ENCODE peak calls at places on chromosomes 16 and 17, in eight cellular contexts. One of them, this sample, is unnamed.

GRCh38 chr16:7456221-7456620 is 123.6 kb downstream of the RBFOX1 start:
- DNase-seq in NCI-H2171: no peak
- DNase-seq in stimulated activated CD8-positive, alpha-beta memory T cell treated with anti-CD3 and anti-CD28 coated beads, Interleukin-2, amount 100 ng/mL, for 48 hours: no peak
- DNase-seq in stimulated activated naive CD8-positive, alpha-beta T cell treated with anti-CD3 and anti-CD28 coated beads, Interleukin-15, amount 100 ng/mL, for 72 hours: no peak
- DNase-seq in iris pigment epithelial cell: no peak
- DNase-seq in NCI-H774: peak; percentile 66
- DNase-seq in T-helper 9 cell: no peak
- DNase-seq in SW 1271: no peak
- DNase-seq in this sample: no peak

GRCh38 chr17:60390223-60390622 is 1.7 kb downstream of the USP32 start:
- DNase-seq in SW 1271: peak; percentile 25
- DNase-seq in NCI-H2171: no peak
- DNase-seq in T-helper 9 cell: no peak
- DNase-seq in iris pigment epithelial cell: peak; percentile 77
- DNase-seq in stimulated activated naive CD8-positive, alpha-beta T cell treated with anti-CD3 and anti-CD28 coated beads, Interleukin-15, amount 100 ng/mL, for 72 hours: no peak
- DNase-seq in NCI-H774: no peak
- DNase-seq in stimulated activated CD8-positive, alpha-beta memory T cell treated with anti-CD3 and anti-CD28 coated beads, Interleukin-2, amount 100 ng/mL, for 48 hours: no peak
- DNase-seq in this sample: no peak

GRCh38 chr17:1574697-1575471 is 12.3 kb upstream of the PITPNA start:
- DNase-seq in NCI-H774: no peak
- DNase-seq in iris pigment epithelial cell: no peak
- DNase-seq in stimulated activated naive CD8-positive, alpha-beta T cell treated with anti-CD3 and anti-CD28 coated beads, Interleukin-15, amount 100 ng/mL, for 72 hours: no peak
- DNase-seq in stimulated activated CD8-positive, alpha-beta memory T cell treated with anti-CD3 and anti-CD28 coated beads, Interleukin-2, amount 100 ng/mL, for 48 hours: no peak
- DNase-seq in T-helper 9 cell: no peak
- DNase-seq in SW 1271: no peak
- DNase-seq in NCI-H2171: peak; percentile 25
- DNase-seq in this sample: no peak

GRCh38 chr17:62631086-62631935 is 3.8 kb downstream of the MRC2 start:
- DNase-seq in SW 1271: no peak
- DNase-seq in stimulated activated naive CD8-positive, alpha-beta T cell treated with anti-CD3 and anti-CD28 coated beads, Interleukin-15, amount 100 ng/mL, for 72 hours: no peak
- DNase-seq in iris pigment epithelial cell: no peak
- DNase-seq in T-helper 9 cell: no peak
- DNase-seq in stimulated activated CD8-positive, alpha-beta memory T cell treated with anti-CD3 and anti-CD28 coated beads, Interleukin-2, amount 100 ng/mL, for 48 hours: no peak
- DNase-seq in NCI-H2171: no peak
- DNase-seq in NCI-H774: no peak
- DNase-seq in this sample: no peak

GRCh38 chr16:2784536-2785100 is 2.7 kb downstream of the PRSS33 start:
- DNase-seq in stimulated activated naive CD8-positive, alpha-beta T cell treated with anti-CD3 and anti-CD28 coated beads, Interleukin-15, amount 100 ng/mL, for 72 hours: no peak
- DNase-seq in T-helper 9 cell: no peak
- DNase-seq in SW 1271: no peak
- DNase-seq in NCI-H2171: no peak
- DNase-seq in NCI-H774: no peak
- DNase-seq in iris pigment epithelial cell: no peak
- DNase-seq in stimulated activated CD8-positive, alpha-beta memory T cell treated with anti-CD3 and anti-CD28 coated beads, Interleukin-2, amount 100 ng/mL, for 48 hours: no peak
- DNase-seq in this sample: no peak

GRCh38 chr17:68318103-68318991 is 27.1 kb downstream of the ARSG start:
- DNase-seq in iris pigment epithelial cell: peak; percentile 57
- DNase-seq in T-helper 9 cell: no peak
- DNase-seq in NCI-H2171: no peak
- DNase-seq in SW 1271: no peak
- DNase-seq in NCI-H774: no peak
- DNase-seq in stimulated activated naive CD8-positive, alpha-beta T cell treated with anti-CD3 and anti-CD28 coated beads, Interleukin-15, amount 100 ng/mL, for 72 hours: no peak
- DNase-seq in stimulated activated CD8-positive, alpha-beta memory T cell treated with anti-CD3 and anti-CD28 coated beads, Interleukin-2, amount 100 ng/mL, for 48 hours: no peak
- DNase-seq in this sample: no peak

GRCh38 chr17:19943026-19943425 is 34.6 kb downstream of the AKAP10 start:
- DNase-seq in stimulated activated CD8-positive, alpha-beta memory T cell treated with anti-CD3 and anti-CD28 coated beads, Interleukin-2, amount 100 ng/mL, for 48 hours: no peak
- DNase-seq in SW 1271: no peak
- DNase-seq in stimulated activated naive CD8-positive, alpha-beta T cell treated with anti-CD3 and anti-CD28 coated beads, Interleukin-15, amount 100 ng/mL, for 72 hours: no peak
- DNase-seq in NCI-H2171: no peak
- DNase-seq in T-helper 9 cell: no peak
- DNase-seq in NCI-H774: no peak
- DNase-seq in iris pigment epithelial cell: no peak
- DNase-seq in this sample: no peak

GRCh38 chr17:59762022-59762825 is 54.8 kb downstream of the VMP1 start:
- DNase-seq in SW 1271: peak; percentile 45
- DNase-seq in T-helper 9 cell: no peak
- DNase-seq in iris pigment epithelial cell: peak; percentile 87
- DNase-seq in stimulated activated CD8-positive, alpha-beta memory T cell treated with anti-CD3 and anti-CD28 coated beads, Interleukin-2, amount 100 ng/mL, for 48 hours: no peak
- DNase-seq in NCI-H774: no peak
- DNase-seq in stimulated activated naive CD8-positive, alpha-beta T cell treated with anti-CD3 and anti-CD28 coated beads, Interleukin-15, amount 100 ng/mL, for 72 hours: peak; percentile 34
- DNase-seq in NCI-H2171: no peak
- DNase-seq in this sample: no peak

GRCh38 chr16:84190731-84191388 is at the start of gene ADAD2:
- DNase-seq in NCI-H2171: no peak
- DNase-seq in stimulated activated CD8-positive, alpha-beta memory T cell treated with anti-CD3 and anti-CD28 coated beads, Interleukin-2, amount 100 ng/mL, for 48 hours: no peak
- DNase-seq in NCI-H774: no peak
- DNase-seq in SW 1271: no peak
- DNase-seq in iris pigment epithelial cell: no peak
- DNase-seq in T-helper 9 cell: no peak
- DNase-seq in stimulated activated naive CD8-positive, alpha-beta T cell treated with anti-CD3 and anti-CD28 coated beads, Interleukin-15, amount 100 ng/mL, for 72 hours: no peak
- DNase-seq in this sample: no peak

GRCh38 chr16:87691686-87692079 is 74.1 kb downstream of the KLHDC4 start:
- DNase-seq in SW 1271: no peak
- DNase-seq in NCI-H2171: no peak
- DNase-seq in iris pigment epithelial cell: no peak
- DNase-seq in NCI-H774: no peak
- DNase-seq in stimulated activated naive CD8-positive, alpha-beta T cell treated with anti-CD3 and anti-CD28 coated beads, Interleukin-15, amount 100 ng/mL, for 72 hours: no peak
- DNase-seq in T-helper 9 cell: no peak
- DNase-seq in stimulated activated CD8-positive, alpha-beta memory T cell treated with anti-CD3 and anti-CD28 coated beads, Interleukin-2, amount 100 ng/mL, for 48 hours: no peak
- DNase-seq in this sample: no peak

GRCh38 chr17:148757-149156 is 11.4 kb downstream of the SCGB1C2 start:
- DNase-seq in NCI-H2171: no peak
- DNase-seq in T-helper 9 cell: no peak
- DNase-seq in NCI-H774: no peak
- DNase-seq in stimulated activated naive CD8-positive, alpha-beta T cell treated with anti-CD3 and anti-CD28 coated beads, Interleukin-15, amount 100 ng/mL, for 72 hours: no peak
- DNase-seq in SW 1271: no peak
- DNase-seq in iris pigment epithelial cell: no peak
- DNase-seq in stimulated activated CD8-positive, alpha-beta memory T cell treated with anti-CD3 and anti-CD28 coated beads, Interleukin-2, amount 100 ng/mL, for 48 hours: no peak
- DNase-seq in this sample: no peak

GRCh38 chr17:79989106-79989835 is 46.4 kb downstream of the TBC1D16 start:
- DNase-seq in stimulated activated naive CD8-positive, alpha-beta T cell treated with anti-CD3 and anti-CD28 coated beads, Interleukin-15, amount 100 ng/mL, for 72 hours: no peak
- DNase-seq in stimulated activated CD8-positive, alpha-beta memory T cell treated with anti-CD3 and anti-CD28 coated beads, Interleukin-2, amount 100 ng/mL, for 48 hours: no peak
- DNase-seq in iris pigment epithelial cell: no peak
- DNase-seq in NCI-H2171: no peak
- DNase-seq in NCI-H774: no peak
- DNase-seq in T-helper 9 cell: no peak
- DNase-seq in SW 1271: no peak
- DNase-seq in this sample: no peak

GRCh38 chr16:17345043-17345442 is 125.7 kb downstream of the XYLT1 start:
- DNase-seq in NCI-H774: no peak
- DNase-seq in SW 1271: no peak
- DNase-seq in T-helper 9 cell: no peak
- DNase-seq in NCI-H2171: no peak
- DNase-seq in iris pigment epithelial cell: no peak
- DNase-seq in stimulated activated CD8-positive, alpha-beta memory T cell treated with anti-CD3 and anti-CD28 coated beads, Interleukin-2, amount 100 ng/mL, for 48 hours: no peak
- DNase-seq in stimulated activated naive CD8-positive, alpha-beta T cell treated with anti-CD3 and anti-CD28 coated beads, Interleukin-15, amount 100 ng/mL, for 72 hours: peak; percentile 23
- DNase-seq in this sample: no peak

GRCh38 chr16:78957328-78958100 is 643.0 kb downstream of the MAF start:
- DNase-seq in NCI-H774: no peak
- DNase-seq in stimulated activated naive CD8-positive, alpha-beta T cell treated with anti-CD3 and anti-CD28 coated beads, Interleukin-15, amount 100 ng/mL, for 72 hours: no peak
- DNase-seq in stimulated activated CD8-positive, alpha-beta memory T cell treated with anti-CD3 and anti-CD28 coated beads, Interleukin-2, amount 100 ng/mL, for 48 hours: no peak
- DNase-seq in T-helper 9 cell: no peak
- DNase-seq in NCI-H2171: no peak
- DNase-seq in iris pigment epithelial cell: no peak
- DNase-seq in SW 1271: no peak
- DNase-seq in this sample: no peak

GRCh38 chr16:21684199-21684598 is 20.4 kb downstream of the OTOA start:
- DNase-seq in NCI-H2171: peak; percentile 20
- DNase-seq in NCI-H774: peak; percentile 4
- DNase-seq in stimulated activated naive CD8-positive, alpha-beta T cell treated with anti-CD3 and anti-CD28 coated beads, Interleukin-15, amount 100 ng/mL, for 72 hours: peak; percentile 32
- DNase-seq in iris pigment epithelial cell: peak; percentile 3
- DNase-seq in stimulated activated CD8-positive, alpha-beta memory T cell treated with anti-CD3 and anti-CD28 coated beads, Interleukin-2, amount 100 ng/mL, for 48 hours: peak; percentile 9
- DNase-seq in T-helper 9 cell: peak; percentile 24
- DNase-seq in SW 1271: no peak
- DNase-seq in this sample: no peak

GRCh38 chr17:77127735-77128361 is 12.9 kb upstream of the SEC14L1 start:
- DNase-seq in NCI-H2171: no peak
- DNase-seq in T-helper 9 cell: peak; percentile 50
- DNase-seq in iris pigment epithelial cell: peak; percentile 88
- DNase-seq in stimulated activated CD8-positive, alpha-beta memory T cell treated with anti-CD3 and anti-CD28 coated beads, Interleukin-2, amount 100 ng/mL, for 48 hours: peak; percentile 45
- DNase-seq in stimulated activated naive CD8-positive, alpha-beta T cell treated with anti-CD3 and anti-CD28 coated beads, Interleukin-15, amount 100 ng/mL, for 72 hours: peak; percentile 90
- DNase-seq in SW 1271: no peak
- DNase-seq in NCI-H774: no peak
- DNase-seq in this sample: peak; percentile 63

GRCh38 chr17:8124350-8125195 is 667 bp upstream of the HES7 start:
- DNase-seq in T-helper 9 cell: no peak
- DNase-seq in NCI-H774: no peak
- DNase-seq in stimulated activated CD8-positive, alpha-beta memory T cell treated with anti-CD3 and anti-CD28 coated beads, Interleukin-2, amount 100 ng/mL, for 48 hours: no peak
- DNase-seq in NCI-H2171: no peak
- DNase-seq in stimulated activated naive CD8-positive, alpha-beta T cell treated with anti-CD3 and anti-CD28 coated beads, Interleukin-15, amount 100 ng/mL, for 72 hours: peak; percentile 40
- DNase-seq in SW 1271: no peak
- DNase-seq in iris pigment epithelial cell: peak; percentile 47
- DNase-seq in this sample: no peak

GRCh38 chr17:2042355-2042929 is 620 bp downstream of the OVCA2 start:
- DNase-seq in stimulated activated CD8-positive, alpha-beta memory T cell treated with anti-CD3 and anti-CD28 coated beads, Interleukin-2, amount 100 ng/mL, for 48 hours: no peak
- DNase-seq in T-helper 9 cell: no peak
- DNase-seq in stimulated activated naive CD8-positive, alpha-beta T cell treated with anti-CD3 and anti-CD28 coated beads, Interleukin-15, amount 100 ng/mL, for 72 hours: no peak
- DNase-seq in NCI-H2171: peak; percentile 27
- DNase-seq in iris pigment epithelial cell: peak; percentile 67
- DNase-seq in SW 1271: peak; percentile 35
- DNase-seq in NCI-H774: no peak
- DNase-seq in this sample: no peak

GRCh38 chr17:7712111-7712771 is 5.3 kb upstream of the DNAH2 start:
- DNase-seq in SW 1271: no peak
- DNase-seq in NCI-H2171: no peak
- DNase-seq in stimulated activated CD8-positive, alpha-beta memory T cell treated with anti-CD3 and anti-CD28 coated beads, Interleukin-2, amount 100 ng/mL, for 48 hours: no peak
- DNase-seq in stimulated activated naive CD8-positive, alpha-beta T cell treated with anti-CD3 and anti-CD28 coated beads, Interleukin-15, amount 100 ng/mL, for 72 hours: no peak
- DNase-seq in T-helper 9 cell: no peak
- DNase-seq in iris pigment epithelial cell: no peak
- DNase-seq in NCI-H774: no peak
- DNase-seq in this sample: no peak

GRCh38 chr16:82603784-82604411 is 22.9 kb upstream of the CDH13 start:
- DNase-seq in T-helper 9 cell: no peak
- DNase-seq in NCI-H2171: peak; percentile 34
- DNase-seq in stimulated activated naive CD8-positive, alpha-beta T cell treated with anti-CD3 and anti-CD28 coated beads, Interleukin-15, amount 100 ng/mL, for 72 hours: no peak
- DNase-seq in SW 1271: peak; percentile 15
- DNase-seq in stimulated activated CD8-positive, alpha-beta memory T cell treated with anti-CD3 and anti-CD28 coated beads, Interleukin-2, amount 100 ng/mL, for 48 hours: no peak
- DNase-seq in NCI-H774: no peak
- DNase-seq in iris pigment epithelial cell: peak; percentile 77
- DNase-seq in this sample: no peak

GRCh38 chr17:56652608-56653007 is 59.1 kb downstream of the NOG start:
- DNase-seq in T-helper 9 cell: no peak
- DNase-seq in stimulated activated naive CD8-positive, alpha-beta T cell treated with anti-CD3 and anti-CD28 coated beads, Interleukin-15, amount 100 ng/mL, for 72 hours: no peak
- DNase-seq in SW 1271: no peak
- DNase-seq in NCI-H774: no peak
- DNase-seq in iris pigment epithelial cell: no peak
- DNase-seq in NCI-H2171: no peak
- DNase-seq in stimulated activated CD8-positive, alpha-beta memory T cell treated with anti-CD3 and anti-CD28 coated beads, Interleukin-2, amount 100 ng/mL, for 48 hours: no peak
- DNase-seq in this sample: no peak

GRCh38 chr16:86252596-86252995 is 257.7 kb upstream of the FOXF1 start:
- DNase-seq in T-helper 9 cell: no peak
- DNase-seq in stimulated activated CD8-positive, alpha-beta memory T cell treated with anti-CD3 and anti-CD28 coated beads, Interleukin-2, amount 100 ng/mL, for 48 hours: no peak
- DNase-seq in SW 1271: peak; percentile 17
- DNase-seq in stimulated activated naive CD8-positive, alpha-beta T cell treated with anti-CD3 and anti-CD28 coated beads, Interleukin-15, amount 100 ng/mL, for 72 hours: peak; percentile 14
- DNase-seq in iris pigment epithelial cell: peak; percentile 52
- DNase-seq in NCI-H2171: no peak
- DNase-seq in NCI-H774: no peak
- DNase-seq in this sample: no peak

GRCh38 chr16:30786115-30786935 is 680 bp downstream of the ZNF629 start:
- DNase-seq in NCI-H2171: peak; percentile 7
- DNase-seq in NCI-H774: no peak
- DNase-seq in stimulated activated CD8-positive, alpha-beta memory T cell treated with anti-CD3 and anti-CD28 coated beads, Interleukin-2, amount 100 ng/mL, for 48 hours: no peak
- DNase-seq in stimulated activated naive CD8-positive, alpha-beta T cell treated with anti-CD3 and anti-CD28 coated beads, Interleukin-15, amount 100 ng/mL, for 72 hours: no peak
- DNase-seq in T-helper 9 cell: no peak
- DNase-seq in iris pigment epithelial cell: peak; percentile 82
- DNase-seq in SW 1271: peak; percentile 56
- DNase-seq in this sample: no peak

GRCh38 chr16:57305159-57305811 is 20.8 kb upstream of the PLLP start:
- DNase-seq in NCI-H2171: no peak
- DNase-seq in NCI-H774: no peak
- DNase-seq in T-helper 9 cell: no peak
- DNase-seq in iris pigment epithelial cell: no peak
- DNase-seq in SW 1271: no peak
- DNase-seq in stimulated activated CD8-positive, alpha-beta memory T cell treated with anti-CD3 and anti-CD28 coated beads, Interleukin-2, amount 100 ng/mL, for 48 hours: no peak
- DNase-seq in stimulated activated naive CD8-positive, alpha-beta T cell treated with anti-CD3 and anti-CD28 coated beads, Interleukin-15, amount 100 ng/mL, for 72 hours: no peak
- DNase-seq in this sample: no peak

GRCh38 chr17:82031303-82031884 is at the start of gene RAC3:
- DNase-seq in NCI-H774: peak; percentile 68
- DNase-seq in stimulated activated CD8-positive, alpha-beta memory T cell treated with anti-CD3 and anti-CD28 coated beads, Interleukin-2, amount 100 ng/mL, for 48 hours: no peak
- DNase-seq in stimulated activated naive CD8-positive, alpha-beta T cell treated with anti-CD3 and anti-CD28 coated beads, Interleukin-15, amount 100 ng/mL, for 72 hours: no peak
- DNase-seq in NCI-H2171: peak; percentile 39
- DNase-seq in iris pigment epithelial cell: peak; percentile 45
- DNase-seq in T-helper 9 cell: no peak
- DNase-seq in SW 1271: peak; percentile 5
- DNase-seq in this sample: no peak

GRCh38 chr17:17840751-17841591 is 4.2 kb upstream of the SREBF1 start:
- DNase-seq in iris pigment epithelial cell: peak; percentile 42
- DNase-seq in stimulated activated naive CD8-positive, alpha-beta T cell treated with anti-CD3 and anti-CD28 coated beads, Interleukin-15, amount 100 ng/mL, for 72 hours: no peak
- DNase-seq in T-helper 9 cell: no peak
- DNase-seq in NCI-H774: no peak
- DNase-seq in NCI-H2171: peak; percentile 62
- DNase-seq in stimulated activated CD8-positive, alpha-beta memory T cell treated with anti-CD3 and anti-CD28 coated beads, Interleukin-2, amount 100 ng/mL, for 48 hours: no peak
- DNase-seq in SW 1271: no peak
- DNase-seq in this sample: no peak

GRCh38 chr16:49183911-49184310 is 97.7 kb downstream of the CBLN1 start:
- DNase-seq in iris pigment epithelial cell: no peak
- DNase-seq in NCI-H2171: no peak
- DNase-seq in NCI-H774: peak; percentile 41
- DNase-seq in stimulated activated naive CD8-positive, alpha-beta T cell treated with anti-CD3 and anti-CD28 coated beads, Interleukin-15, amount 100 ng/mL, for 72 hours: no peak
- DNase-seq in SW 1271: no peak
- DNase-seq in T-helper 9 cell: no peak
- DNase-seq in stimulated activated CD8-positive, alpha-beta memory T cell treated with anti-CD3 and anti-CD28 coated beads, Interleukin-2, amount 100 ng/mL, for 48 hours: no peak
- DNase-seq in this sample: no peak

GRCh38 chr17:53012364-53012763 is 810.4 kb upstream of the KIF2B start:
- DNase-seq in stimulated activated CD8-positive, alpha-beta memory T cell treated with anti-CD3 and anti-CD28 coated beads, Interleukin-2, amount 100 ng/mL, for 48 hours: no peak
- DNase-seq in NCI-H774: no peak
- DNase-seq in SW 1271: no peak
- DNase-seq in NCI-H2171: no peak
- DNase-seq in stimulated activated naive CD8-positive, alpha-beta T cell treated with anti-CD3 and anti-CD28 coated beads, Interleukin-15, amount 100 ng/mL, for 72 hours: no peak
- DNase-seq in iris pigment epithelial cell: no peak
- DNase-seq in T-helper 9 cell: no peak
- DNase-seq in this sample: no peak

GRCh38 chr16:50067290-50067853 is 1.6 kb downstream of the HEATR3 start:
- DNase-seq in SW 1271: peak; percentile 24
- DNase-seq in stimulated activated naive CD8-positive, alpha-beta T cell treated with anti-CD3 and anti-CD28 coated beads, Interleukin-15, amount 100 ng/mL, for 72 hours: peak; percentile 52
- DNase-seq in NCI-H774: no peak
- DNase-seq in stimulated activated CD8-positive, alpha-beta memory T cell treated with anti-CD3 and anti-CD28 coated beads, Interleukin-2, amount 100 ng/mL, for 48 hours: no peak
- DNase-seq in NCI-H2171: peak; percentile 2
- DNase-seq in iris pigment epithelial cell: peak; percentile 72
- DNase-seq in T-helper 9 cell: no peak
- DNase-seq in this sample: no peak

GRCh38 chr17:78717431-78717980 is 64.6 kb downstream of the CYTH1 start:
- DNase-seq in stimulated activated naive CD8-positive, alpha-beta T cell treated with anti-CD3 and anti-CD28 coated beads, Interleukin-15, amount 100 ng/mL, for 72 hours: no peak
- DNase-seq in NCI-H2171: no peak
- DNase-seq in SW 1271: no peak
- DNase-seq in T-helper 9 cell: no peak
- DNase-seq in stimulated activated CD8-positive, alpha-beta memory T cell treated with anti-CD3 and anti-CD28 coated beads, Interleukin-2, amount 100 ng/mL, for 48 hours: no peak
- DNase-seq in NCI-H774: peak; percentile 46
- DNase-seq in iris pigment epithelial cell: no peak
- DNase-seq in this sample: no peak

GRCh38 chr16:58418601-58419000 is 26.3 kb downstream of the GINS3 start:
- DNase-seq in NCI-H774: no peak
- DNase-seq in NCI-H2171: no peak
- DNase-seq in iris pigment epithelial cell: peak; percentile 25
- DNase-seq in T-helper 9 cell: no peak
- DNase-seq in stimulated activated CD8-positive, alpha-beta memory T cell treated with anti-CD3 and anti-CD28 coated beads, Interleukin-2, amount 100 ng/mL, for 48 hours: no peak
- DNase-seq in SW 1271: no peak
- DNase-seq in stimulated activated naive CD8-positive, alpha-beta T cell treated with anti-CD3 and anti-CD28 coated beads, Interleukin-15, amount 100 ng/mL, for 72 hours: no peak
- DNase-seq in this sample: no peak

GRCh38 chr17:63634163-63634562 is 11.9 kb downstream of the MAP3K3 start:
- DNase-seq in SW 1271: no peak
- DNase-seq in T-helper 9 cell: no peak
- DNase-seq in stimulated activated naive CD8-positive, alpha-beta T cell treated with anti-CD3 and anti-CD28 coated beads, Interleukin-15, amount 100 ng/mL, for 72 hours: no peak
- DNase-seq in NCI-H2171: no peak
- DNase-seq in stimulated activated CD8-positive, alpha-beta memory T cell treated with anti-CD3 and anti-CD28 coated beads, Interleukin-2, amount 100 ng/mL, for 48 hours: no peak
- DNase-seq in iris pigment epithelial cell: peak; percentile 63
- DNase-seq in NCI-H774: no peak
- DNase-seq in this sample: no peak

GRCh38 chr17:48639136-48639535 is 13.0 kb upstream of the HOXB9 start:
- DNase-seq in T-helper 9 cell: no peak
- DNase-seq in SW 1271: no peak
- DNase-seq in iris pigment epithelial cell: no peak
- DNase-seq in stimulated activated naive CD8-positive, alpha-beta T cell treated with anti-CD3 and anti-CD28 coated beads, Interleukin-15, amount 100 ng/mL, for 72 hours: no peak
- DNase-seq in stimulated activated CD8-positive, alpha-beta memory T cell treated with anti-CD3 and anti-CD28 coated beads, Interleukin-2, amount 100 ng/mL, for 48 hours: no peak
- DNase-seq in NCI-H2171: no peak
- DNase-seq in NCI-H774: no peak
- DNase-seq in this sample: no peak

GRCh38 chr17:57672971-57673370 is 72.1 kb downstream of the CCDC182 start:
- DNase-seq in NCI-H774: no peak
- DNase-seq in SW 1271: no peak
- DNase-seq in NCI-H2171: no peak
- DNase-seq in stimulated activated CD8-positive, alpha-beta memory T cell treated with anti-CD3 and anti-CD28 coated beads, Interleukin-2, amount 100 ng/mL, for 48 hours: no peak
- DNase-seq in T-helper 9 cell: no peak
- DNase-seq in stimulated activated naive CD8-positive, alpha-beta T cell treated with anti-CD3 and anti-CD28 coated beads, Interleukin-15, amount 100 ng/mL, for 72 hours: peak; percentile 6
- DNase-seq in iris pigment epithelial cell: no peak
- DNase-seq in this sample: no peak

This sample was measured in T-helper 22 cell.